ENCODE peak calls at places on chromosomes 4 and X, in five cellular contexts. One of them, this sample, is unnamed.

GRCh38 chr4:185657191-185657590 is 121.9 kb upstream of the PDLIM3 start:
- DNase-seq in IMR-90: no peak
- DNase-seq in H9: no peak
- DNase-seq in H1: no peak
- DNase-seq in neuronal stem cell: peak
- DNase-seq in this sample: no peak

GRCh38 chr4:54909964-54910363 is 215.4 kb downstream of the KDR start:
- DNase-seq in IMR-90: no peak
- DNase-seq in H9: no peak
- DNase-seq in H1: no peak
- DNase-seq in neuronal stem cell: no peak
- DNase-seq in this sample: no peak

GRCh38 chr4:186019264-186019663 is 49.7 kb upstream of the TLR3 start:
- DNase-seq in IMR-90: no peak
- DNase-seq in H9: no peak
- DNase-seq in H1: no peak
- DNase-seq in neuronal stem cell: no peak
- DNase-seq in this sample: no peak

GRCh38 chr4:113467581-113467980 is 294.0 kb downstream of the CAMK2D start:
- DNase-seq in IMR-90: peak
- DNase-seq in H9: no peak
- DNase-seq in H1: no peak
- DNase-seq in neuronal stem cell: no peak
- DNase-seq in this sample: peak

GRCh38 chrX:72107320-72107719 is 24.4 kb downstream of the RTL5 start:
- DNase-seq in IMR-90: peak
- DNase-seq in H9: peak
- DNase-seq in H1: no peak
- DNase-seq in neuronal stem cell: no peak
- DNase-seq in this sample: peak

GRCh38 chr4:77872723-77873435 is 10.2 kb downstream of the MRPL1 start:
- DNase-seq in IMR-90: no peak
- DNase-seq in H9: no peak
- DNase-seq in H1: no peak
- DNase-seq in neuronal stem cell: no peak
- DNase-seq in this sample: no peak

GRCh38 chr4:147052361-147052760 is 106.7 kb upstream of the TTC29 start:
- DNase-seq in IMR-90: no peak
- DNase-seq in H9: no peak
- DNase-seq in H1: no peak
- DNase-seq in neuronal stem cell: no peak
- DNase-seq in this sample: no peak

GRCh38 chr4:3388461-3389185 is 53.1 kb upstream of the HGFAC start:
- DNase-seq in IMR-90: peak
- DNase-seq in H9: no peak
- DNase-seq in H1: no peak
- DNase-seq in neuronal stem cell: no peak
- DNase-seq in this sample: peak

GRCh38 chr4:102263024-102263787 is 82.1 kb downstream of the SLC39A8 start:
- DNase-seq in IMR-90: peak
- DNase-seq in H9: no peak
- DNase-seq in H1: no peak
- DNase-seq in neuronal stem cell: peak
- DNase-seq in this sample: peak

GRCh38 chrX:10582945-10583344 is 37.4 kb downstream of the MID1 start:
- DNase-seq in IMR-90: peak
- DNase-seq in H9: no peak
- DNase-seq in H1: no peak
- DNase-seq in neuronal stem cell: no peak
- DNase-seq in this sample: no peak

GRCh38 chrX:53251307-53251706 is 26.3 kb upstream of the KDM5C start:
- DNase-seq in IMR-90: peak
- DNase-seq in H9: no peak
- DNase-seq in H1: no peak
- DNase-seq in neuronal stem cell: peak
- DNase-seq in this sample: peak

GRCh38 chrX:17597836-17598434 is 139.4 kb upstream of the SCML1 start:
- DNase-seq in IMR-90: no peak
- DNase-seq in H9: no peak
- DNase-seq in H1: no peak
- DNase-seq in neuronal stem cell: no peak
- DNase-seq in this sample: no peak

GRCh38 chr4:130249002-130249401 is 1153.0 kb downstream of the C4orf33 start:
- DNase-seq in IMR-90: no peak
- DNase-seq in H9: no peak
- DNase-seq in H1: peak
- DNase-seq in neuronal stem cell: no peak
- DNase-seq in this sample: no peak

GRCh38 chrX:143296521-143296920 is 220.8 kb downstream of the SPANXN3 start:
- DNase-seq in IMR-90: no peak
- DNase-seq in H9: no peak
- DNase-seq in H1: no peak
- DNase-seq in neuronal stem cell: peak
- DNase-seq in this sample: no peak

GRCh38 chrX:110311437-110312230 is 6.3 kb downstream of the AMMECR1 start:
- DNase-seq in IMR-90: no peak
- DNase-seq in H9: no peak
- DNase-seq in H1: no peak
- DNase-seq in neuronal stem cell: no peak
- DNase-seq in this sample: no peak

GRCh38 chrX:44733931-44734330 is 109.9 kb upstream of the DUSP21 start:
- DNase-seq in IMR-90: peak
- DNase-seq in H9: no peak
- DNase-seq in H1: no peak
- DNase-seq in neuronal stem cell: no peak
- DNase-seq in this sample: no peak

GRCh38 chr4:26351685-26352084 is 30.9 kb downstream of the RBPJ start:
- DNase-seq in IMR-90: no peak
- DNase-seq in H9: no peak
- DNase-seq in H1: no peak
- DNase-seq in neuronal stem cell: no peak
- DNase-seq in this sample: no peak

GRCh38 chr4:9841072-9841471 is 59.6 kb downstream of the DRD5 start:
- DNase-seq in IMR-90: no peak
- DNase-seq in H9: no peak
- DNase-seq in H1: no peak
- DNase-seq in neuronal stem cell: no peak
- DNase-seq in this sample: no peak

GRCh38 chr4:87309625-87310024 is 13.1 kb downstream of the HSD17B13 start:
- DNase-seq in IMR-90: no peak
- DNase-seq in H9: no peak
- DNase-seq in H1: no peak
- DNase-seq in neuronal stem cell: no peak
- DNase-seq in this sample: no peak

GRCh38 chr4:173448557-173448918 is 49.6 kb upstream of the SCRG1 start:
- DNase-seq in IMR-90: peak
- DNase-seq in H9: no peak
- DNase-seq in H1: no peak
- DNase-seq in neuronal stem cell: no peak
- DNase-seq in this sample: no peak

GRCh38 chrX:70044541-70045245 is 5.0 kb downstream of the AWAT2 start:
- DNase-seq in IMR-90: peak
- DNase-seq in H9: no peak
- DNase-seq in H1: no peak
- DNase-seq in neuronal stem cell: no peak
- DNase-seq in this sample: no peak

GRCh38 chr4:3287271-3287971 is 5.4 kb upstream of the RGS12 start:
- DNase-seq in IMR-90: no peak
- DNase-seq in H9: no peak
- DNase-seq in H1: no peak
- DNase-seq in neuronal stem cell: no peak
- DNase-seq in this sample: no peak

GRCh38 chrX:57453901-57454300 is 137.9 kb upstream of the ZXDB start:
- DNase-seq in IMR-90: peak
- DNase-seq in H9: peak
- DNase-seq in H1: peak
- DNase-seq in neuronal stem cell: no peak
- DNase-seq in this sample: no peak

DNA sequence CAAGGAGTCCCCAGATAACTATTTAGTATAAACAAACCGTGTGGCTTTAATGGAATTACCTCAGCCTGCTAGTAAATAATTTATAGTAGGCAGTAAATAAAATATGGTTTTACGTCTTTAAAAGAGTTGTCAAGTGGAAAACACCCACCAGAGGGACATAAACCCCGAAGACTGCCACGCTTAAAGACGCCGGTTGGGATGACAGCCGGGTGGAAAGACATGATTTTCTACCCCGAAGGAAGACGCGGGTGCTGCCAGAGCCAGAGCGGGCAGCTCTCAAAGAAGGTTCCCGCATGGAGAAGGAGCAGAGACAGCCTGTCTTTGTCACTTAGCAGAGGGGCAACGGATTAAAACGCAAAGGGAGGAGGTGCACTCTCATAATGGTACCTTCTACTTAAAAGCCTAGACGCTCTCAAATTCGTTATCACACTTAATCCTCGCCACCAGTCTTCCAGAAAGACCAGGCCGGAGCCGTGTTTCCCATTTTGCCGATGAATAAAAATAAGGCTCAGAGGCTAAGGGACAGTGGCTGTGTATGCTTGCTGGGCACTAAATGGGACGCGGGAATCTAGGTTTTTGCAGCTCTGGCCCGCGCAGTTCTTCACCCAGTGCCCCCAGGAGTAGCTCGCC is 140.5 kb upstream of the ZIC3 start:
- DNase-seq in IMR-90: no peak
- DNase-seq in H9: no peak
- DNase-seq in H1: no peak
- DNase-seq in neuronal stem cell: no peak
- DNase-seq in this sample: no peak
- H3K4ac ChIP-seq in IMR-90: no peak
- H3K4ac ChIP-seq in H9: no peak
- H3K4ac ChIP-seq in H1: no peak
- H3K4ac ChIP-seq in neuronal stem cell: no peak
- H3K4ac ChIP-seq in this sample: no peak

GRCh38 chr4:40193018-40193571 is 3.7 kb upstream of the RHOH start:
- DNase-seq in IMR-90: no peak
- DNase-seq in H9: no peak
- DNase-seq in H1: no peak
- DNase-seq in neuronal stem cell: no peak
- DNase-seq in this sample: no peak

GRCh38 chr4:40192286-40193017 is 4.4 kb upstream of the RHOH start:
- DNase-seq in IMR-90: no peak
- DNase-seq in H9: no peak
- DNase-seq in H1: no peak
- DNase-seq in neuronal stem cell: no peak
- DNase-seq in this sample: no peak

GRCh38 chr4:40195182-40196177 is 1.4 kb upstream of the RHOH start:
- DNase-seq in IMR-90: no peak
- DNase-seq in H9: no peak
- DNase-seq in H1: no peak
- DNase-seq in neuronal stem cell: no peak
- DNase-seq in this sample: no peak

GRCh38 chr4:40194602-40195161 is 2.1 kb upstream of the RHOH start:
- DNase-seq in IMR-90: peak
- DNase-seq in H9: no peak
- DNase-seq in H1: no peak
- DNase-seq in neuronal stem cell: no peak
- DNase-seq in this sample: peak

DNA sequence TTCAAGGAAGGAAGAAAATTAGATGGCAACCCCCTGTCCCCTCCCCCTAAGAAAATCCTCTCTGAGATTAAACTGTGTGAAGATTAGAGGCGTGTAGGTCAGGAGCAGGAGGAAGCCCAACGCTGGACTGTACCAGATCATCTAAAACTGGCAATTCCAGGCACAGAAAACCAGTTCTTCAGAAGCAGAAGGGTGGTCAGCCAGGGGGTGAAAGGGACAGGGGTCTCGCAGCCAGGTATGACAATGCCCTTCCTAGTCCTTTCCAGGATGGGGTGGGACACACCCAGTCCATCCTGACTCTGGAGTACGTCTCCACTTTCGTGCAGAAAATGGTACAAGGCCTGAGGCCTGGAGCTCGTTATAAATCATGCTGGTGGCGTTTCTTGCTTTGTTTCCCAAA is 3.3 kb upstream of the RHOH start:
- DNase-seq in IMR-90: no peak
- DNase-seq in H9: no peak
- DNase-seq in H1: no peak
- DNase-seq in neuronal stem cell: no peak
- DNase-seq in this sample: no peak
- H3K9ac ChIP-seq in IMR-90: no peak
- H3K9ac ChIP-seq in H9: no peak
- H3K9ac ChIP-seq in H1: no peak
- H3K9ac ChIP-seq in neuronal stem cell: no peak
- H3K9ac ChIP-seq in this sample: no peak

GRCh38 chr4:109560687-109561452 is 824 bp downstream of the MCUB start:
- DNase-seq in IMR-90: peak
- DNase-seq in H9: peak
- DNase-seq in H1: no peak
- DNase-seq in neuronal stem cell: peak
- DNase-seq in this sample: peak
- H3K14ac ChIP-seq in IMR-90: peak
- H3K14ac ChIP-seq in H9: peak
- H3K14ac ChIP-seq in H1: no peak
- H3K14ac ChIP-seq in neuronal stem cell: peak
- H3K14ac ChIP-seq in this sample: no peak

GRCh38 chr4:122826596-122827257 is at the start of gene FGF2:
- DNase-seq in IMR-90: peak
- DNase-seq in H9: peak
- DNase-seq in H1: peak
- DNase-seq in neuronal stem cell: peak
- DNase-seq in this sample: peak
- H3K4ac ChIP-seq in IMR-90: peak
- H3K4ac ChIP-seq in H9: peak
- H3K4ac ChIP-seq in H1: peak
- H3K4ac ChIP-seq in neuronal stem cell: peak
- H3K4ac ChIP-seq in this sample: peak

DNA sequence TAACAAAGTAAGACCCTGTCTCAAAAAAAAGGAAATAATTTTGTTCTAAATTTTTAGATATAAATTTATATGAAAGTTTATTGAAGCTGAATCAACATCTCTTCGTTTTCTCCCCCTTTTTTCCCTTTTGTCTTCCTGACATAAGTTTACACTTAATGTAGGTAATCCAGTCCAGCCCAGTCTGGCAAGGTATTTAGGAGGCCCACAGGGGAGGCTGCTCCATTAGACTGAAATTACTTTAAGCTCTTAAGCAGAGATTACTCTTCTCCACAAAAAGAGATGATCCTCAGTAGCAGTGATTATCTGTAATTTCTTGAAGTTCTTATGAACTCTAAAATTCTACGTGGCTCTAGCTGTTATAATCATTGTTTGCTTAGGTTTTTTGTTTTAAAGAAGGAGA is 46.0 kb downstream of the ANXA5 start:
- DNase-seq in IMR-90: no peak
- DNase-seq in H9: no peak
- DNase-seq in H1: no peak
- DNase-seq in neuronal stem cell: no peak
- DNase-seq in this sample: no peak
- H3K9ac ChIP-seq in IMR-90: no peak
- H3K9ac ChIP-seq in H9: no peak
- H3K9ac ChIP-seq in H1: no peak
- H3K9ac ChIP-seq in neuronal stem cell: no peak
- H3K9ac ChIP-seq in this sample: no peak

GRCh38 chrX:150694738-150695410 is 1.7 kb downstream of the MTMR1 start:
- DNase-seq in IMR-90: no peak
- DNase-seq in H9: no peak
- DNase-seq in H1: no peak
- DNase-seq in neuronal stem cell: no peak
- DNase-seq in this sample: no peak
- H3K14ac ChIP-seq in IMR-90: no peak
- H3K14ac ChIP-seq in H9: no peak
- H3K14ac ChIP-seq in H1: no peak
- H3K14ac ChIP-seq in neuronal stem cell: no peak
- H3K14ac ChIP-seq in this sample: no peak